ENCODE peak calls at places on chromosomes 1 and 21, in seven cellular contexts. One of them, this sample, is unnamed.

GRCh38 chr1:54894271-54894670 is 7.3 kb upstream of the DHCR24 start:
- DNase-seq in NCI-H1092 treated with DMSO at 0.1 percent for 48 hours: no peak
- DNase-seq in stimulated activated CD8-positive, alpha-beta memory T cell treated with anti-CD3 and anti-CD28 coated beads, Interleukin-4, amount 100 ng/mL, for 24 hours: no peak
- DNase-seq in GM23338: no peak
- DNase-seq in dermis microvascular lymphatic vessel endothelial cell: no peak
- DNase-seq in kidney: no peak
- DNase-seq in NCI-H1694: no peak
- DNase-seq in this sample: no peak

GRCh38 chr1:238252033-238252802 is 361.5 kb upstream of the ZP4 start:
- DNase-seq in NCI-H1092 treated with DMSO at 0.1 percent for 48 hours: peak; percentile 3
- DNase-seq in stimulated activated CD8-positive, alpha-beta memory T cell treated with anti-CD3 and anti-CD28 coated beads, Interleukin-4, amount 100 ng/mL, for 24 hours: no peak
- DNase-seq in GM23338: peak; percentile 91
- DNase-seq in dermis microvascular lymphatic vessel endothelial cell: peak; percentile 3
- DNase-seq in kidney: no peak
- DNase-seq in NCI-H1694: peak; percentile 44
- DNase-seq in this sample: peak; percentile 7

GRCh38 chr21:14084068-14084501 is 126.7 kb downstream of the LIPI start:
- DNase-seq in NCI-H1092 treated with DMSO at 0.1 percent for 48 hours: no peak
- DNase-seq in stimulated activated CD8-positive, alpha-beta memory T cell treated with anti-CD3 and anti-CD28 coated beads, Interleukin-4, amount 100 ng/mL, for 24 hours: no peak
- DNase-seq in GM23338: no peak
- DNase-seq in dermis microvascular lymphatic vessel endothelial cell: no peak
- DNase-seq in kidney: no peak
- DNase-seq in NCI-H1694: no peak
- DNase-seq in this sample: no peak

GRCh38 chr1:20281801-20282200 is 8.9 kb upstream of the VWA5B1 start:
- DNase-seq in NCI-H1092 treated with DMSO at 0.1 percent for 48 hours: no peak
- DNase-seq in stimulated activated CD8-positive, alpha-beta memory T cell treated with anti-CD3 and anti-CD28 coated beads, Interleukin-4, amount 100 ng/mL, for 24 hours: no peak
- DNase-seq in GM23338: no peak
- DNase-seq in dermis microvascular lymphatic vessel endothelial cell: no peak
- DNase-seq in kidney: no peak
- DNase-seq in NCI-H1694: no peak
- DNase-seq in this sample: no peak

GRCh38 chr1:13749543-13750307 is 49.7 kb downstream of the PRDM2 start:
- DNase-seq in NCI-H1092 treated with DMSO at 0.1 percent for 48 hours: peak; percentile 51
- DNase-seq in stimulated activated CD8-positive, alpha-beta memory T cell treated with anti-CD3 and anti-CD28 coated beads, Interleukin-4, amount 100 ng/mL, for 24 hours: peak; percentile 28
- DNase-seq in GM23338: peak; percentile 69
- DNase-seq in dermis microvascular lymphatic vessel endothelial cell: peak; percentile 52
- DNase-seq in kidney: peak; percentile 92
- DNase-seq in NCI-H1694: no peak
- DNase-seq in this sample: peak; percentile 39

GRCh38 chr1:227486559-227486958 is 76.8 kb upstream of the ZNF678 start:
- DNase-seq in NCI-H1092 treated with DMSO at 0.1 percent for 48 hours: no peak
- DNase-seq in stimulated activated CD8-positive, alpha-beta memory T cell treated with anti-CD3 and anti-CD28 coated beads, Interleukin-4, amount 100 ng/mL, for 24 hours: no peak
- DNase-seq in GM23338: no peak
- DNase-seq in dermis microvascular lymphatic vessel endothelial cell: no peak
- DNase-seq in kidney: no peak
- DNase-seq in NCI-H1694: no peak
- DNase-seq in this sample: no peak

GRCh38 chr1:5475572-5475971 is 516.7 kb downstream of the NPHP4 start:
- DNase-seq in NCI-H1092 treated with DMSO at 0.1 percent for 48 hours: no peak
- DNase-seq in stimulated activated CD8-positive, alpha-beta memory T cell treated with anti-CD3 and anti-CD28 coated beads, Interleukin-4, amount 100 ng/mL, for 24 hours: no peak
- DNase-seq in GM23338: no peak
- DNase-seq in dermis microvascular lymphatic vessel endothelial cell: no peak
- DNase-seq in kidney: no peak
- DNase-seq in NCI-H1694: no peak
- DNase-seq in this sample: no peak

GRCh38 chr1:242827538-242827937 is 303.0 kb upstream of the PLD5 start:
- DNase-seq in NCI-H1092 treated with DMSO at 0.1 percent for 48 hours: no peak
- DNase-seq in stimulated activated CD8-positive, alpha-beta memory T cell treated with anti-CD3 and anti-CD28 coated beads, Interleukin-4, amount 100 ng/mL, for 24 hours: no peak
- DNase-seq in GM23338: no peak
- DNase-seq in dermis microvascular lymphatic vessel endothelial cell: no peak
- DNase-seq in kidney: no peak
- DNase-seq in NCI-H1694: no peak
- DNase-seq in this sample: no peak

GRCh38 chr1:83704350-83704749 is 294.6 kb downstream of the TTLL7 start:
- DNase-seq in NCI-H1092 treated with DMSO at 0.1 percent for 48 hours: no peak
- DNase-seq in stimulated activated CD8-positive, alpha-beta memory T cell treated with anti-CD3 and anti-CD28 coated beads, Interleukin-4, amount 100 ng/mL, for 24 hours: no peak
- DNase-seq in GM23338: peak; percentile 58
- DNase-seq in dermis microvascular lymphatic vessel endothelial cell: no peak
- DNase-seq in kidney: no peak
- DNase-seq in NCI-H1694: no peak
- DNase-seq in this sample: no peak

GRCh38 chr1:230283678-230284077 is 142.5 kb downstream of the PGBD5 start:
- DNase-seq in NCI-H1092 treated with DMSO at 0.1 percent for 48 hours: no peak
- DNase-seq in stimulated activated CD8-positive, alpha-beta memory T cell treated with anti-CD3 and anti-CD28 coated beads, Interleukin-4, amount 100 ng/mL, for 24 hours: no peak
- DNase-seq in GM23338: no peak
- DNase-seq in dermis microvascular lymphatic vessel endothelial cell: no peak
- DNase-seq in kidney: no peak
- DNase-seq in NCI-H1694: no peak
- DNase-seq in this sample: no peak

GRCh38 chr1:115665319-115665718 is 23.5 kb downstream of the VANGL1 start:
- DNase-seq in NCI-H1092 treated with DMSO at 0.1 percent for 48 hours: peak; percentile 24
- DNase-seq in stimulated activated CD8-positive, alpha-beta memory T cell treated with anti-CD3 and anti-CD28 coated beads, Interleukin-4, amount 100 ng/mL, for 24 hours: no peak
- DNase-seq in GM23338: no peak
- DNase-seq in dermis microvascular lymphatic vessel endothelial cell: no peak
- DNase-seq in kidney: no peak
- DNase-seq in NCI-H1694: no peak
- DNase-seq in this sample: no peak

This sample was measured in lung microvascular endothelial cell.